ENCODE peak calls at places on chromosomes 16 and 17, in seven cellular contexts. H, G, C, Q, S, J and R are unnamed samples.

GRCh38 chr16:24721830-24722238 is 7.6 kb upstream of the TNRC6A start:
- DNase-seq in S (no peak), G (no peak), H (no peak), J (no peak), C (no peak), Q (no peak), R (no peak)

GRCh38 chr16:11326737-11327276 is 18.5 kb upstream of the RMI2 start:
- DNase-seq in Q (no peak), H (no peak), G (no peak), C (no peak), S (no peak), J (no peak), R (no peak)

GRCh38 chr17:8013731-8014557 is 11.5 kb downstream of the GUCY2D start:
- DNase-seq in S (no peak), H (no peak), J (no peak), Q (no peak), G (no peak), C (peak; percentile 60), R (no peak)

GRCh38 chr16:69077251-69077650 is 28.2 kb upstream of the HAS3 start:
- DNase-seq in G (no peak), H (no peak), C (no peak), J (no peak), Q (no peak), S (no peak), R (no peak)

GRCh38 chr17:74386397-74386796 is 19.1 kb downstream of the GPR142 start:
- DNase-seq in Q (no peak), H (peak; percentile 63), C (no peak), S (no peak), J (no peak), G (no peak), R (peak; percentile 73)

GRCh38 chr16:28597692-28598261 is 927 bp upstream of the SULT1A2 start:
- DNase-seq in H (no peak), G (no peak), S (peak; percentile 38), J (no peak), Q (no peak), C (no peak), R (no peak)

GRCh38 chr16:67166035-67166882 is 1.7 kb downstream of the HSF4 start:
- DNase-seq in H (no peak), G (no peak), S (no peak), Q (no peak), C (no peak), J (no peak), R (no peak)

GRCh38 chr17:65530985-65531507 is 30.4 kb downstream of the AXIN2 start:
- DNase-seq in S (no peak), G (no peak), H (no peak), C (no peak), J (no peak), Q (no peak), R (no peak)

GRCh38 chr16:76345093-76345735 is 68.0 kb downstream of the CNTNAP4 start:
- DNase-seq in G (no peak), S (no peak), C (no peak), Q (no peak), H (no peak), J (no peak), R (peak; percentile 8)

GRCh38 chr17:81074875-81075274 is 39.9 kb downstream of the BAIAP2 start:
- DNase-seq in H (no peak), S (no peak), G (no peak), C (no peak), J (no peak), Q (no peak), R (no peak)

GRCh38 chr16:50390914-50391700 is 22.3 kb upstream of the BRD7 start:
- DNase-seq in H (no peak), Q (no peak), G (no peak), S (no peak), C (no peak), J (no peak), R (no peak)

GRCh38 chr16:89607453-89607852 is 6.0 kb upstream of the DPEP1 start:
- DNase-seq in H (no peak), G (no peak), C (no peak), J (no peak), S (no peak), Q (no peak), R (no peak)

GRCh38 chr16:89610108-89610453 is 3.4 kb upstream of the DPEP1 start:
- DNase-seq in Q (no peak), J (no peak), H (no peak), G (no peak), C (no peak), S (no peak), R (no peak)

GRCh38 chr16:89606006-89606405 is 7.4 kb upstream of the DPEP1 start:
- DNase-seq in J (no peak), H (no peak), Q (no peak), S (no peak), C (no peak), G (no peak), R (no peak)

GRCh38 chr16:89605186-89605970 is 8.1 kb upstream of the DPEP1 start:
- DNase-seq in G (no peak), J (no peak), Q (no peak), H (no peak), C (no peak), S (no peak), R (no peak)

GRCh38 chr16:89607937-89608740 is 5.3 kb upstream of the DPEP1 start:
- DNase-seq in Q (no peak), G (no peak), S (no peak), C (no peak), H (no peak), J (no peak), R (no peak)
- H3K36me3 ChIP-seq in Q (no peaks in the 10 kb centered on the region), G (no peaks in the 10 kb centered on the region), S (no peaks in the 10 kb centered on the region), C (no peaks in the 10 kb centered on the region), H (no peaks in the 10 kb centered on the region), J (no peaks in the 10 kb centered on the region), R (no peaks in the 10 kb centered on the region)

DNA sequence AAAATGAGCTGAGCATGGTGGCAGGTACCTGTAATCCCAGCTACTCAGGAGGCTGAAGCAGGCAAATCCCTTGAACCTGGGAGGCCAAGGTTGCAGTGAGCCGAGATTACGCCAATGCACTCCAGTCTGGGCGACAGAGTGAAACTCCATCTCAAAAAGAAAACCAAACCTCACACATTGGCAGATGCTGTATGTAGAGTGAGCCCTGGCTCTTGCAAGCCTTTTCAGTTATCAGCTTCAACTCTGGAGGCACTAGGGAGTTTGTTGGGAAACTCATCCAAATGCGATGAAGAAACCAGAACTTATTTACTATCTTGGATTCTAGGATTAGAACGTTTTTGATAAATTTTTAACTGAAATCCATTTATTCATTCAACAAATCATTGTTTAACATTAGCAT is 56.9 kb upstream of the RASL10B start:
- DNase-seq in Q (no peak), C (no peak), J (no peak), G (no peak), H (no peak), S (no peak), R (no peak)
- H3K4me1 ChIP-seq in Q (no peaks in the 10 kb centered on the region), C (no peaks in the 10 kb centered on the region), J (no peaks in the 10 kb centered on the region), G (no peaks in the 10 kb centered on the region), H (no peaks in the 10 kb centered on the region), S (no peaks in the 10 kb centered on the region), R (no peaks in the 10 kb centered on the region)

DNA sequence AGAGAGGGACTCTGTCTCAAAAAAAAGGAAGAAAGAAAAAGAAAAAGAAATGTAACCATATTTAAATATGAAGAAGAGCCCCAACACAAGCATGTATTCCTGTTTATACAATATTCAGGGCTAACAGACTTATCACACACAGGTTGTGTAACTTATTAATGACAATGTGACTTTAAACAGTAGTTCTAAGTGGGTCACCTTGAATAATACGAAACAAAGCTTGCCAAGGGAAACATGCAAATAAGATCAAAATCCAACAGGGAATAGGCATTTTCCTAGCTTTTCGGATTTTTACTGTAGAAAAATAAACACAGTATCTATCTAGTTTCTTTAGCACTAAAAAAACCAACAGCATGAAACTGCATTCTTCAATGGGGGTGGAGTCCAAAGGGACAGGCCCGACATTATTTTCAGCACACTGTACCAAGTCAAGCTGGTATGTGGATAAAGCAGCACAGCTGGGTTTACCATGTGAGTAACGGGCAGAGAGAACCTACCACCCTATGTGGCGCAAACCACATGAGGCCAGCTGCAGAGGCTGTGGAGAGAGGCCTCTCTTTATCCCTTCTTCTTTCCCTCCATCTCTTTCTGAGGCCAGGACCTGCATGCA is 45.3 kb downstream of the TOM1L2 start:
- DNase-seq in J (no peak), S (no peak), H (no peak), Q (no peak), G (no peak), C (no peak), R (no peak)
- H3K27ac ChIP-seq in J (no peak overlapping the region), S (no peak overlapping the region), H (peak overlapping the region; percentile 70), Q (no peak overlapping the region), G (no peak overlapping the region), C (no peak overlapping the region), R (peak overlapping the region; percentile 18)

DNA sequence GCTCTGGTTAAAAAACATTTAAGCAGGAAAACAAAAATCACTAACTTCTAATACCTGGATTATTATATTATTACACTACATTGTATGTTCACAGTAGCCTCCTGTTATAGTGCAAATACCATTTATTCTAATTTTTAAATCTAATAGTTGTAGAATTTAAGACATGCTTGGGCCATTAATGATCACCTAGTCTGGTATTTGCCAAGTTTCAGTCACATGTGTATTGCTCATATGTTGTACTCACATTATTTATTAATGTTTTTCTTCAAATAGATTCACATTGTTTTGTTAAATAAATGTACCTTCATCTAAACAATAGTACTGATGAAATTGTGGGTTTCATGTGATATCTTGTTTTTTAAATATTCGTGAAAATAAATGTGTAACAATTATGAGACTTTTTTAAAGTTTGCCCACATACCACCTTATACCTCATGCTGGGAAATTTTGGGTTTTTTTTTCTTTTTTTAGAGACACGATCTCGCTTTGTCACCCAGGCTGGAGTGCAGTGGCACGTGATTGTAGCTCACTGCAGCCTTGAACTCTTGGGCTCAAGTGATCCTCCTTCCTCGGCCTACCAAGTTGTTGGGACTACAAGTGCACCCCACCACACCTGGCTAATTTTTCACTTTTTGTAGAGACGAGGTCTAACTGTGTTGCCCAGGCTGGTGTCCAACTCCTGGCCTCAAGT is 5.9 kb downstream of the ZNF771 start:
- DNase-seq in H (no peak), Q (no peak), J (no peak), S (no peak), G (no peak), C (no peak), R (no peak)
- H3K36me3 ChIP-seq in H (peaks cover 26% of the 10 kb centered on the region), Q (no peaks in the 10 kb centered on the region), J (no peaks in the 10 kb centered on the region), S (no peaks in the 10 kb centered on the region), G (no peaks in the 10 kb centered on the region), C (no peaks in the 10 kb centered on the region), R (no peaks in the 10 kb centered on the region)

DNA sequence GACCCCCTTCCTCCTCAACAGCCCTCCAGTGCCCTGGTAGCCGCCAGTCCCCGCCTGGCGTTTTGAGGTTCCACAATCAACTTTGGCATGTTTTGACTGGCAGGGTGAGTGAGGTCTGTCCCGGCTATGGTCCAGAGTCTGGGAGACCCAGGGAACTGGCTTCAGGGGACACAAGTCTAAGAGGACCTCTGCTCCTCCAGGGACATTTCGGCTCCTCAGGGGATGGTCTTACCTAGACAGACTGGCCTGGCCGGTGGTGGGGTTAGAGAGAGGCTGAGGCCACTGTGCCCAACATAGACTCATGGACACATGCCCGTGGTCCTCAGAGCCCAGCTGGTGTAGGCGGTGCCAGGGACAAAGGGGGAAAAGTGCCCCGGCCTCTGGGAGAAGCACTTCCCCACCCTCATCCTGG is 2.2 kb downstream of the TMC8 start:
- DNase-seq in J (no peak), S (no peak), H (no peak), G (no peak), Q (no peak), C (no peak), R (no peak)
- H3K4me1 ChIP-seq in J (peaks cover 70% of the 10 kb centered on the region), S (peaks cover 21% of the 10 kb centered on the region), H (no peaks in the 10 kb centered on the region), G (no peaks in the 10 kb centered on the region), Q (no peaks in the 10 kb centered on the region), C (no peaks in the 10 kb centered on the region), R (peaks cover 25% of the 10 kb centered on the region)